ENCODE peak calls at places on chromosomes 1 and 21, in seven cellular contexts. M is iPS DF 19.7; W is NT2/D1; O is AG09319; C is hippocampal formation; F is CD8-positive, alpha-beta T cell; D is NCI-H1105. R is an unnamed sample.

GRCh38 chr1:111904478-111905218 is 84.8 kb downstream of the KCND3 start:
- DNase-seq in M (no peak), W (no peak), O (no peak), C (no peak), F (no peak), D (peak; percentile 88), R (no peak)

GRCh38 chr1:28915036-28915895 is 897 bp downstream of the EPB41 start:
- DNase-seq in M (peak; percentile 35), W (peak; percentile 57), O (no peak), C (no peak), F (peak; percentile 55), D (peak; percentile 58), R (peak; percentile 23)

GRCh38 chr1:24048205-24048869 is 63.6 kb downstream of the MYOM3 start:
- DNase-seq in M (no peak), W (no peak), O (no peak), C (no peak), F (no peak), D (no peak), R (no peak)

GRCh38 chr1:160682983-160683886 is 28.4 kb downstream of the CD48 start:
- DNase-seq in M (no peak), W (no peak), O (no peak), C (no peak), F (no peak), D (no peak), R (no peak)

GRCh38 chr1:53346007-53346813 is 18.3 kb upstream of the LRP8 start:
- DNase-seq in M (no peak), W (no peak), O (no peak), C (no peak), F (peak; percentile 8), D (no peak), R (no peak)

GRCh38 chr21:41615613-41616012 is 107.7 kb upstream of the TMPRSS2 start:
- DNase-seq in M (no peak), W (no peak), O (peak; percentile 96), C (no peak), F (no peak), D (no peak), R (no peak)

GRCh38 chr1:99728494-99729235 is 37.8 kb downstream of the FRRS1 start:
- DNase-seq in M (no peak), W (peak; percentile 15), O (no peak), C (no peak), F (no peak), D (no peak), R (no peak)

GRCh38 chr21:44814498-44815023 is 3.3 kb downstream of the SUMO3 start:
- DNase-seq in M (no peak), W (no peak), O (no peak), C (no peak), F (no peak), D (no peak), R (no peak)

GRCh38 chr1:116825735-116826438 is 71.7 kb downstream of the CD2 start:
- DNase-seq in M (no peak), W (no peak), O (no peak), C (no peak), F (no peak), D (peak; percentile 93), R (no peak)

GRCh38 chr1:231991231-231991630 is 364.6 kb downstream of the DISC1 start:
- DNase-seq in M (no peak), W (no peak), O (no peak), C (no peak), F (no peak), D (no peak), R (no peak)

GRCh38 chr1:224524679-224525078 is 90.1 kb upstream of the WDR26 start:
- DNase-seq in M (no peak), W (no peak), O (no peak), C (no peak), F (no peak), D (no peak), R (no peak)

GRCh38 chr1:82086739-82087138 is 286.0 kb downstream of the ADGRL2 start:
- DNase-seq in M (no peak), W (no peak), O (no peak), C (no peak), F (no peak), D (no peak), R (no peak)

GRCh38 chr21:45811136-45811535 is 167.6 kb downstream of the PCBP3 start:
- DNase-seq in M (no peak), W (no peak), O (no peak), C (no peak), F (no peak), D (no peak), R (no peak)

GRCh38 chr1:25195835-25196234 is 36.5 kb downstream of the SYF2 start:
- DNase-seq in M (no peak), W (no peak), O (no peak), C (no peak), F (no peak), D (peak; percentile 27), R (no peak)

GRCh38 chr1:38667626-38668025 is 191.9 kb downstream of the RRAGC start:
- DNase-seq in M (no peak), W (no peak), O (no peak), C (no peak), F (no peak), D (no peak), R (no peak)

GRCh38 chr1:167442854-167443565 is 75.3 kb downstream of the CD247 start:
- DNase-seq in M (no peak), W (no peak), O (no peak), C (no peak), F (peak; percentile 9), D (no peak), R (no peak)

GRCh38 chr1:101257500-101258325 is 20.9 kb downstream of the S1PR1 start:
- DNase-seq in M (no peak), W (no peak), O (no peak), C (no peak), F (peak; percentile 27), D (no peak), R (peak; percentile 57)

GRCh38 chr1:19892628-19893168 is 10.5 kb downstream of the OTUD3 start:
- DNase-seq in M (no peak), W (no peak), O (no peak), C (no peak), F (no peak), D (no peak), R (no peak)

GRCh38 chr1:7473223-7474142 is 297.6 kb upstream of the VAMP3 start:
- DNase-seq in M (no peak), W (no peak), O (no peak), C (no peak), F (no peak), D (no peak), R (no peak)

GRCh38 chr21:19181604-19182140 is 778.1 kb upstream of the TMPRSS15 start:
- DNase-seq in M (no peak), W (no peak), O (no peak), C (no peak), F (no peak), D (no peak), R (no peak)

R was measured in KG1.